ENCODE peak calls at places on chromosomes 5 and 9, in four cellular contexts. S, F, J and R are unnamed samples.

GRCh38 chr5:138303365-138303764 is 28.2 kb downstream of the CDC25C start:
- DNase-seq in S (no peak), F (peak), J (no peak), R (no peak)

GRCh38 chr9:126108240-126108639 is 218.4 kb upstream of the MVB12B start:
- DNase-seq in S (no peak), F (peak), J (no peak), R (peak)

GRCh38 chr5:151739939-151740335 is 18.5 kb downstream of the ATOX1 start:
- DNase-seq in S (no peak), F (peak), J (no peak), R (no peak)

GRCh38 chr5:170445936-170446335 is 56.8 kb upstream of the KCNMB1 start:
- DNase-seq in S (no peak), F (no peak), J (no peak), R (no peak)

GRCh38 chr9:22238809-22239684 is 207.6 kb upstream of the DMRTA1 start:
- DNase-seq in S (no peak), F (peak), J (no peak), R (no peak)

GRCh38 chr5:148912146-148912545 is 85.7 kb downstream of the ADRB2 start:
- DNase-seq in S (no peak), F (no peak), J (no peak), R (no peak)

GRCh38 chr9:122130837-122131236 is 28.7 kb downstream of the NDUFA8 start:
- DNase-seq in S (no peak), F (no peak), J (no peak), R (no peak)

GRCh38 chr5:39138892-39139291 is 64.7 kb upstream of the RICTOR start:
- DNase-seq in S (no peak), F (peak), J (no peak), R (no peak)

GRCh38 chr9:79131876-79132377 is 439.8 kb upstream of the TLE4 start:
- DNase-seq in S (no peak), F (no peak), J (no peak), R (no peak)

GRCh38 chr9:71683598-71684235 is 84.6 kb downstream of the CEMIP2 start:
- DNase-seq in S (peak), F (peak), J (no peak), R (no peak)

GRCh38 chr5:8908055-8908683 is 637.7 kb downstream of the SEMA5A start:
- DNase-seq in S (no peak), F (peak), J (no peak), R (no peak)

GRCh38 chr5:128498844-128499455 is 39.1 kb downstream of the FBN2 start:
- DNase-seq in S (no peak), F (peak), J (no peak), R (no peak)

GRCh38 chr9:77751341-77752091 is 103.4 kb upstream of the GNA14 start:
- DNase-seq in S (no peak), F (peak), J (no peak), R (no peak)

GRCh38 chr5:74693176-74693575 is 8.1 kb downstream of the HEXB start:
- DNase-seq in S (no peak), F (peak), J (no peak), R (no peak)

GRCh38 chr9:84851935-84852585 is 182.5 kb downstream of the NTRK2 start:
- DNase-seq in S (peak), F (peak), J (no peak), R (no peak)

GRCh38 chr5:59745422-59745863 is 148.1 kb downstream of the PDE4D start:
- DNase-seq in S (peak), F (peak), J (no peak), R (no peak)

GRCh38 chr5:115986358-115986757 is 24.1 kb downstream of the LVRN start:
- DNase-seq in S (no peak), F (no peak), J (no peak), R (no peak)

GRCh38 chr5:95261369-95262175 is 23.3 kb downstream of the MCTP1 start:
- DNase-seq in S (no peak), F (peak), J (no peak), R (no peak)
- TF ChIP-seq CTCF in S (peak), F (peak), J (peak), R (peak)

GRCh38 chr9:29289365-29289764 is 1716.1 kb upstream of the C9orf72 start:
- DNase-seq in S (no peak), F (no peak), J (no peak), R (no peak)

GRCh38 chr9:29290519-29290918 is 1717.2 kb upstream of the C9orf72 start:
- DNase-seq in S (no peak), F (no peak), J (no peak), R (no peak)

DNA sequence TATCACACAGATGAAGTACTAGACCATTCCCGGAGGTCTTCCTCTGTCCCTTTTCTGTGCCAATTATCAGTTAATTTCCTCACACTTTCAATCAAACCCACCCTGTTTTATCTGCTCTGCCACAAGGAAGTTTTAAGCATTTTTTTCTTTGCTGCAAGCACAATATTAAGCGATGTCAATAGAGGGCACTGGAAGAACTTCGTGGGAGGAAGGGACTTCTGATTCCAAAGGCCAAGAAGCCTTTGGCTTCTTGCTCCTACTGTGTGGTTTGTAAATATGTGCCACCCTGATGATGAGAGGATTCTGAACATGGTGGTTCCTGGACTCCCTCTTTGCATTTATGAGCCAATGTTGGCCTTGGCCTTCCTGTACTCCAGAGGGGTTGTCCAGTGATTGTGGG is 1712.5 kb upstream of the C9orf72 start:
- DNase-seq in S (no peak), F (no peak), J (no peak), R (no peak)
- TF ChIP-seq CTCF in S (peak), F (no peak), J (no peak), R (peak)

GRCh38 chr5:110869927-110870326 is 131.1 kb downstream of the SLC25A46 start:
- DNase-seq in S (no peak), F (no peak), J (no peak), R (no peak)

DNA sequence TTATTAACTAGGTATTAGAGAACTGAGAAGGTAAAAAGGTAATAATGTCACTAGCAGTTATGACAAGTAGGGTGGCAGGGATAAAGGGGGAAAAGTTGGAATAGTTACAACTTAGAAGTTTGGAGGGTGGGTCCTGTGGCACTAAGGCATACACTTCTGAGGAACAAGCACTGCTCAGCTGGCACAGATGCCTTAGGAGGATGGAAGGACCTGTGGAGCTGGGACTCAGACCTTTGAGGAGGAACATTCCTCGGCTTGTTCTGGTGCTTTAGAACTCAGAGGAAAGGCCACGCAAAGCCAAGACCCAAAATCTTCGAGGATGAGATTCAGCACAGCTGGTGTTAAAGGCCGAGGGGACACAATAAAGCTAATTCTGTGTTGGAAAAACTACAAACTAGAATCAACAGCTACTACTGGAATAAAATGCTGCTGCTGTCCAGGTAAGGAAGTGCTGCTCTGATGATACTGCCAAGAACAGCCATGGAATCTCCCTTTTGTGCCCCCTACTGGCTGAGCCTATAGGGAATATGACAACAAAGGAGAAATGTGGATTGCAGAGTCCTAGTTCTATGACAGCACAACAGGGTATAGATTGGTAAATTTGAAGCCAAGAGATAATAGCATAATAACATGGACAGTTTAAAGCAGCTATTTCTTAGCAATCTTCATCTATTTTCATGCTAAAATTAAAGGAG is 126.7 kb downstream of the SLC25A46 start:
- DNase-seq in S (no peak), F (peak), J (no peak), R (no peak)
- TF ChIP-seq CTCF in S (peak), F (no peak), J (peak), R (peak)

DNA sequence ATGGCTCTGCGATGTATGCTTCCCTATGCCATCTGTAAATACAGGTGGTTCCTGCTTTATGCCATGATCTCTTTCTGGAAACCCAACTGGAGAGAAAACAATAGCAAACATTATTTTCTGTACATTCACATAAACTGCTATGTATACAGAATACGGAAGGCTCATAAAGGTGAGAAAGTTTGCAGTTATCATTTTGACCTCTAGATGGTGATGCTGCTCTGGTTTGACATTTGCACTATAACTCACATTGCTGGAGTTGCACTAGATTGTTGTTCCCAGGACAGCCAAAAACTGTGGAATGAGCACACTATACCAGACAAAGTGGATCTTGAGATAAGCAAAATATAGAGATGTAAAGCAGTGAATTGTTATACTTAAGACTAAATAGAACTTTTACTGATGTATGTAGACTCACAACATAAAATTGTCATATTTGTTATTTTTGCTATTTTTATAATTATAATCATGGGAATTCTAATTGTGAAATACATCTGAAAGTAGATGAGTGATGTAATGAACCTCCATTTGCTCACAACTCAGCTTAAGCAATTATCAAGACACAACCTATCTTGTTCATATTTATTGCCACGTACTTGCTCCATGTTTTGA is 246.5 kb downstream of the PTPRD start:
- DNase-seq in S (no peak), F (peak), J (no peak), R (no peak)
- TF ChIP-seq CTCF in S (peak), F (peak), J (peak), R (peak)

GRCh38 chr5:132056610-132057497 is 3.6 kb upstream of the IL3 start:
- DNase-seq in S (peak), F (no peak), J (no peak), R (peak)
- TF ChIP-seq CTCF in S (no peak), F (no peak), J (no peak), R (no peak)

GRCh38 chr5:52995095-52995494 is 5.9 kb downstream of the ITGA2 start:
- DNase-seq in S (no peak), F (no peak), J (no peak), R (no peak)

GRCh38 chr5:52994266-52994665 is 5.1 kb downstream of the ITGA2 start:
- DNase-seq in S (no peak), F (no peak), J (no peak), R (no peak)

GRCh38 chr5:52990531-52990925 is 1.4 kb downstream of the ITGA2 start:
- DNase-seq in S (no peak), F (no peak), J (no peak), R (no peak)

GRCh38 chr5:52995914-52996313 is 6.8 kb downstream of the ITGA2 start:
- DNase-seq in S (no peak), F (no peak), J (no peak), R (no peak)

DNA sequence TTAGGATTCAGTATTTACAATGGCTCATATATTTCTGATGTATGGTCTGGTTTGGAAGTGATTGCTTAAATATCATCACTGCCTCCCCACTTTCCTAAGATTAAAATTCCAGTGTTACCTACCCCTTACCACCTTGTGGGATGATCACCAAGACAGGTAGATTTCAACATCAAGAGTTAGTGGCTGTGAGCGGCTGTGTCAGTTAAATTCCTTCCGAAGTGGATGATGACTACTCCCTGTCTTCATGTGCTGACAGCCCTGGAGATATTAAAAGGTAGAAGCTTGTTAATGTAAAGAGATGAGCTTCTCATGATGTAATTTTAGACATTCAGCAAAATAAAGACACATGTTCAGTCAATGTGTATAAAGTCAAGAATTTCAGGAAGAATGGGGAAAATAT is 4.2 kb downstream of the ITGA2 start:
- DNase-seq in S (no peak), F (no peak), J (no peak), R (no peak)
- TF ChIP-seq CTCF in S (no peak), F (no peak), J (no peak), R (no peak)

DNA sequence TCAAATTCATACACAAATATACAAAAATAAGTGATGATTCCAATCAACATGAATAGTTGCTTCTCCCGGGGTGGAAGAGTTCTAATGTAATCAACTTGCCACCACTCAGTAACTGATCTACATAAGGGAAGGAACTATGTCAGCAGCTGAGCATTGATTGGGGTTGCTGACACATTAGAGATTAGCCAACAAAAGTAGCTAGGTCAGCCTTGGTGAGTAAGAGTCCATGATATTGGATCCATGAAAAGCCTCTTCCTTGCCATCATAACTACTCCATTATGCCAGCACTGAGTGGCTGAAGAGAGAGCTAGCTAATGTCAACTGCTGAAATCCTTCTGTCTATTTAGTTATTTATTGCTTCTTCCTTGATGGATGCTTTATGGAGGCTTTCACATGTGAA is 309.8 kb downstream of the NFIB start:
- DNase-seq in S (no peak), F (no peak), J (no peak), R (no peak)
- TF ChIP-seq CTCF in S (no peak), F (no peak), J (no peak), R (no peak)